ENCODE peak calls at places on chromosomes 16 and 17, in seven cellular contexts. X is RWPE1, P is IMR-90, C is mucosa of descending colon, R is epithelial cell of esophagus, H is upper lobe of right lung, U is heart left ventricle. V is an unnamed sample.

GRCh38 chr17:4708436-4708835 is 2.0 kb upstream of the ARRB2 start:
- DNase-seq in U (no peak), P (no peak), R (no peak), X (no peak), C (no peak), H (no peak), V (no peak)

GRCh38 chr16:53518550-53519416 is 15.8 kb upstream of the AKTIP start:
- DNase-seq in C (no peak), X (no peak), R (no peak), P (peak; percentile 54), H (no peak), U (peak; percentile 76), V (no peak)

GRCh38 chr17:46916211-46916610 is 6.7 kb upstream of the GOSR2 start:
- DNase-seq in U (no peak), P (peak; percentile 21), R (peak; percentile 59), C (no peak), X (peak; percentile 49), H (no peak), V (no peak)

GRCh38 chr17:2399572-2400473 is 1.0 kb downstream of the MNT start:
- DNase-seq in R (peak; percentile 98), P (peak; percentile 94), C (peak; percentile 98), U (peak; percentile 96), H (peak; percentile 99), X (peak; percentile 93), V (peak; percentile 96)

GRCh38 chr17:4739122-4740024 is at the start of the genes CXCL16 and ZMYND15:
- DNase-seq in U (peak; percentile 47), H (peak; percentile 88), P (no peak), C (peak; percentile 81), X (peak; percentile 72), R (peak; percentile 54), V (no peak)

GRCh38 chr16:56238188-56238587 is 46.9 kb downstream of the GNAO1 start:
- DNase-seq in U (no peak), P (no peak), C (no peak), X (no peak), R (no peak), H (no peak), V (no peak)

GRCh38 chr16:11848842-11849241 is 2.5 kb downstream of the RSL1D1 start:
- DNase-seq in H (no peak), U (no peak), X (no peak), R (peak; percentile 67), C (no peak), P (peak; percentile 77), V (no peak)

GRCh38 chr17:5695480-5695879 is 111.2 kb upstream of the NLRP1 start:
- DNase-seq in P (no peak), R (no peak), C (no peak), U (no peak), H (no peak), X (no peak), V (no peak)

GRCh38 chr17:68060336-68060735 is 24.8 kb downstream of the KPNA2 start:
- DNase-seq in P (no peak), H (no peak), R (no peak), U (no peak), X (no peak), C (no peak), V (no peak)

GRCh38 chr17:57352658-57353057 is 96.3 kb downstream of the MSI2 start:
- DNase-seq in X (no peak), P (no peak), C (no peak), R (no peak), U (no peak), H (no peak), V (no peak)

GRCh38 chr17:81558941-81559806 is 7.0 kb upstream of the FAAP100 start:
- DNase-seq in P (no peak), U (no peak), C (no peak), H (no peak), X (no peak), R (no peak), V (no peak)

GRCh38 chr16:23026777-23027362 is 122.4 kb downstream of the USP31 start:
- DNase-seq in H (no peak), P (peak; percentile 25), X (peak; percentile 26), U (no peak), R (peak; percentile 61), C (no peak), V (no peak)

GRCh38 chr17:67434061-67434525 is 57.0 kb downstream of the PITPNC1 start:
- DNase-seq in U (peak; percentile 75), H (peak; percentile 76), X (no peak), C (peak; percentile 65), P (no peak), R (no peak), V (no peak)

GRCh38 chr17:36689089-36689667 is 87.8 kb downstream of the MRM1 start:
- DNase-seq in U (no peak), P (no peak), X (no peak), H (no peak), C (no peak), R (no peak), V (peak; percentile 11)

GRCh38 chr17:82756166-82756565 is 4.3 kb downstream of the TBCD start:
- DNase-seq in P (no peak), X (no peak), H (no peak), U (no peak), R (no peak), C (no peak), V (peak; percentile 24)

GRCh38 chr17:5662409-5663150 is 78.3 kb upstream of the NLRP1 start:
- DNase-seq in C (no peak), X (no peak), H (no peak), R (no peak), U (no peak), P (no peak), V (no peak)

GRCh38 chr17:27570578-27570914 is 60.4 kb upstream of the LGALS9 start:
- DNase-seq in R (no peak), H (no peak), U (no peak), X (no peak), C (no peak), P (no peak), V (no peak)

GRCh38 chr17:27568216-27568615 is 62.8 kb upstream of the LGALS9 start:
- DNase-seq in X (no peak), U (no peak), R (no peak), C (no peak), P (no peak), H (no peak), V (no peak)

GRCh38 chr17:27569884-27570577 is 61.0 kb upstream of the LGALS9 start:
- DNase-seq in P (no peak), C (no peak), H (no peak), U (no peak), X (no peak), R (no peak), V (no peak)

GRCh38 chr17:27568811-27569210 is 62.2 kb upstream of the LGALS9 start:
- DNase-seq in X (no peak), H (no peak), R (no peak), C (no peak), P (no peak), U (no peak), V (no peak)

GRCh38 chr17:27569257-27569722 is 61.7 kb upstream of the LGALS9 start:
- DNase-seq in P (peak; percentile 34), C (no peak), H (no peak), U (no peak), X (no peak), R (peak; percentile 38), V (no peak)
- TF ChIP-seq CTCF in P (peak; percentile 56), C (no peak), H (peak; percentile 50), U (peak; percentile 42), X (no peak), R (peak; percentile 61), V (peak; percentile 76)

GRCh38 chr16:57562066-57562465 is 19.6 kb downstream of the ADGRG5 start:
- DNase-seq in H (no peak), C (no peak), U (no peak), R (no peak), P (no peak), X (no peak), V (no peak)

GRCh38 chr16:57563761-57564160 is 21.3 kb downstream of the ADGRG5 start:
- DNase-seq in X (no peak), P (no peak), U (no peak), C (no peak), R (no peak), H (no peak), V (no peak)

GRCh38 chr16:57564571-57565270 is 22.3 kb downstream of the ADGRG5 start:
- DNase-seq in X (peak; percentile 36), U (no peak), H (no peak), R (peak; percentile 29), C (no peak), P (peak; percentile 62), V (peak; percentile 56)

GRCh38 chr16:57562669-57563486 is 20.4 kb downstream of the ADGRG5 start:
- DNase-seq in X (no peak), H (no peak), R (no peak), P (no peak), U (no peak), C (no peak), V (no peak)

GRCh38 chr16:57563487-57563750 is 21.0 kb downstream of the ADGRG5 start:
- DNase-seq in P (no peak), X (no peak), C (no peak), U (no peak), H (no peak), R (no peak), V (no peak)
- TF ChIP-seq CTCF in P (no peak), X (no peak), C (no peak), U (no peak), H (no peak), R (no peak), V (no peak)

GRCh38 chr16:63530208-63530607 is 1494.0 kb upstream of the CDH8 start:
- DNase-seq in P (no peak), R (no peak), C (no peak), X (no peak), H (no peak), U (no peak), V (no peak)

GRCh38 chr16:63530974-63531373 is 1494.7 kb upstream of the CDH8 start:
- DNase-seq in X (no peak), U (no peak), R (no peak), H (no peak), P (no peak), C (no peak), V (no peak)

GRCh38 chr16:63527404-63527803 is 1491.2 kb upstream of the CDH8 start:
- DNase-seq in H (no peak), P (no peak), R (no peak), X (no peak), U (no peak), C (no peak), V (no peak)
- TF ChIP-seq CTCF in H (no peak), P (no peak), R (no peak), X (no peak), U (no peak), C (no peak), V (no peak)

GRCh38 chr17:40017422-40018080 is 2.3 kb downstream of the CSF3 start:
- DNase-seq in X (no peak), R (no peak), U (peak; percentile 44), P (no peak), H (no peak), C (no peak), V (no peak)

GRCh38 chr17:40018211-40019121 is 3.2 kb downstream of the CSF3 start:
- DNase-seq in P (no peak), X (no peak), H (no peak), U (peak; percentile 63), R (no peak), C (peak; percentile 52), V (no peak)

GRCh38 chr17:40021471-40021961 is 6.3 kb downstream of the CSF3 start:
- DNase-seq in C (no peak), U (no peak), X (peak; percentile 97), P (peak; percentile 61), H (no peak), R (peak; percentile 94), V (no peak)

GRCh38 chr17:40020146-40020545 is 4.9 kb downstream of the CSF3 start:
- DNase-seq in R (no peak), C (peak; percentile 34), U (no peak), P (no peak), H (no peak), X (no peak), V (no peak)

GRCh38 chr17:40019140-40019991 is 4.1 kb downstream of the CSF3 start:
- DNase-seq in U (no peak), H (no peak), P (peak; percentile 86), C (peak; percentile 51), X (peak; percentile 75), R (peak; percentile 77), V (no peak)
- TF ChIP-seq CTCF in U (no peak), H (no peak), P (no peak), C (no peak), X (no peak), R (no peak), V (no peak)

V was measured in chondrocyte.